ENCODE peak calls at places on chromosomes 11 and 22, in seven cellular contexts. One of them, this sample, is unnamed. For H3K4me1, the result is how much of the 10 kb centered on the place peaks cover.

GRCh38 chr11:93085097-93085496 is 112.7 kb downstream of the SLC36A4 start:
- DNase-seq in IMR-90: peak
- DNase-seq in H9: no peak
- DNase-seq in trophoblast cell: no peak
- DNase-seq in mesendoderm: no peak
- DNase-seq in mesenchymal stem cell: no peak
- DNase-seq in H1: no peak
- DNase-seq in this sample: no peak

GRCh38 chr11:19474954-19475811 is 234.4 kb upstream of the E2F8 start:
- DNase-seq in IMR-90: no peak
- DNase-seq in H9: no peak
- DNase-seq in trophoblast cell: no peak
- DNase-seq in mesendoderm: peak
- DNase-seq in mesenchymal stem cell: no peak
- DNase-seq in H1: no peak
- DNase-seq in this sample: peak

GRCh38 chr11:110087820-110088534 is 5.2 kb upstream of the ZC3H12C start:
- DNase-seq in IMR-90: peak
- DNase-seq in H9: no peak
- DNase-seq in trophoblast cell: no peak
- DNase-seq in mesendoderm: no peak
- DNase-seq in mesenchymal stem cell: peak
- DNase-seq in H1: no peak
- DNase-seq in this sample: no peak

GRCh38 chr11:134676516-134677287 is 264.7 kb upstream of the B3GAT1 start:
- DNase-seq in IMR-90: no peak
- DNase-seq in H9: no peak
- DNase-seq in trophoblast cell: no peak
- DNase-seq in mesendoderm: no peak
- DNase-seq in mesenchymal stem cell: no peak
- DNase-seq in H1: no peak
- DNase-seq in this sample: no peak

GRCh38 chr11:32884023-32884422 is 8.6 kb upstream of the QSER1 start:
- DNase-seq in IMR-90: no peak
- DNase-seq in H9: no peak
- DNase-seq in trophoblast cell: no peak
- DNase-seq in mesendoderm: no peak
- DNase-seq in mesenchymal stem cell: no peak
- DNase-seq in H1: no peak
- DNase-seq in this sample: no peak

GRCh38 chr11:62545437-62546243 is 966 bp downstream of the AHNAK start:
- DNase-seq in IMR-90: peak
- DNase-seq in H9: peak
- DNase-seq in trophoblast cell: peak
- DNase-seq in mesendoderm: peak
- DNase-seq in mesenchymal stem cell: peak
- DNase-seq in H1: peak
- DNase-seq in this sample: peak

GRCh38 chr11:47179655-47179991 is 2.9 kb upstream of the ARFGAP2 start:
- DNase-seq in IMR-90: peak
- DNase-seq in H9: peak
- DNase-seq in trophoblast cell: peak
- DNase-seq in mesendoderm: peak
- DNase-seq in mesenchymal stem cell: peak
- DNase-seq in H1: peak
- DNase-seq in this sample: peak

GRCh38 chr11:94036096-94036495 is 14.9 kb downstream of the HEPHL1 start:
- DNase-seq in IMR-90: no peak
- DNase-seq in H9: no peak
- DNase-seq in trophoblast cell: no peak
- DNase-seq in mesendoderm: peak
- DNase-seq in mesenchymal stem cell: no peak
- DNase-seq in H1: no peak
- DNase-seq in this sample: no peak

GRCh38 chr22:46750861-46751260 is 11.6 kb upstream of the TBC1D22A start:
- DNase-seq in IMR-90: no peak
- DNase-seq in H9: no peak
- DNase-seq in trophoblast cell: no peak
- DNase-seq in mesendoderm: no peak
- DNase-seq in mesenchymal stem cell: no peak
- DNase-seq in H1: no peak
- DNase-seq in this sample: no peak

GRCh38 chr11:290621-291231 is 1.8 kb downstream of the PGGHG start:
- DNase-seq in IMR-90: no peak
- DNase-seq in H9: no peak
- DNase-seq in trophoblast cell: no peak
- DNase-seq in mesendoderm: no peak
- DNase-seq in mesenchymal stem cell: no peak
- DNase-seq in H1: no peak
- DNase-seq in this sample: no peak

GRCh38 chr11:95108159-95108611 is 18.5 kb downstream of the ENDOD1 start:
- DNase-seq in IMR-90: peak
- DNase-seq in H9: no peak
- DNase-seq in trophoblast cell: peak
- DNase-seq in mesendoderm: peak
- DNase-seq in mesenchymal stem cell: peak
- DNase-seq in H1: no peak
- DNase-seq in this sample: no peak

GRCh38 chr11:23866641-23867040 is 630.2 kb upstream of the LUZP2 start:
- DNase-seq in IMR-90: peak
- DNase-seq in H9: no peak
- DNase-seq in trophoblast cell: no peak
- DNase-seq in mesendoderm: no peak
- DNase-seq in mesenchymal stem cell: no peak
- DNase-seq in H1: no peak
- DNase-seq in this sample: no peak

GRCh38 chr11:72395993-72396392 is 38.3 kb downstream of the CLPB start:
- DNase-seq in IMR-90: no peak
- DNase-seq in H9: no peak
- DNase-seq in trophoblast cell: no peak
- DNase-seq in mesendoderm: no peak
- DNase-seq in mesenchymal stem cell: no peak
- DNase-seq in H1: peak
- DNase-seq in this sample: no peak

GRCh38 chr11:12185106-12185690 is 74.8 kb downstream of the MICAL2 start:
- DNase-seq in IMR-90: no peak
- DNase-seq in H9: no peak
- DNase-seq in trophoblast cell: no peak
- DNase-seq in mesendoderm: no peak
- DNase-seq in mesenchymal stem cell: no peak
- DNase-seq in H1: no peak
- DNase-seq in this sample: no peak

GRCh38 chr11:12187399-12187798 is 77.0 kb downstream of the MICAL2 start:
- DNase-seq in IMR-90: peak
- DNase-seq in H9: no peak
- DNase-seq in trophoblast cell: no peak
- DNase-seq in mesendoderm: no peak
- DNase-seq in mesenchymal stem cell: peak
- DNase-seq in H1: no peak
- DNase-seq in this sample: no peak

GRCh38 chr11:12186683-12187082 is 76.3 kb downstream of the MICAL2 start:
- DNase-seq in IMR-90: no peak
- DNase-seq in H9: no peak
- DNase-seq in trophoblast cell: no peak
- DNase-seq in mesendoderm: no peak
- DNase-seq in mesenchymal stem cell: no peak
- DNase-seq in H1: no peak
- DNase-seq in this sample: no peak

GRCh38 chr11:12184696-12185095 is 74.3 kb downstream of the MICAL2 start:
- DNase-seq in IMR-90: peak
- DNase-seq in H9: no peak
- DNase-seq in trophoblast cell: peak
- DNase-seq in mesendoderm: no peak
- DNase-seq in mesenchymal stem cell: peak
- DNase-seq in H1: no peak
- DNase-seq in this sample: no peak

GRCh38 chr11:12185914-12186313 is 75.5 kb downstream of the MICAL2 start:
- DNase-seq in IMR-90: peak
- DNase-seq in H9: no peak
- DNase-seq in trophoblast cell: no peak
- DNase-seq in mesendoderm: peak
- DNase-seq in mesenchymal stem cell: peak
- DNase-seq in H1: no peak
- DNase-seq in this sample: peak
- H2BK5ac ChIP-seq in IMR-90: peak
- H2BK5ac ChIP-seq in H9: no peak
- H2BK5ac ChIP-seq in trophoblast cell: peak
- H2BK5ac ChIP-seq in mesendoderm: no peak
- H2BK5ac ChIP-seq in mesenchymal stem cell: no peak
- H2BK5ac ChIP-seq in H1: no peak
- H2BK5ac ChIP-seq in this sample: no peak

GRCh38 chr11:128588086-128588485 is 728 bp upstream of the ETS1 start:
- DNase-seq in IMR-90: peak
- DNase-seq in H9: no peak
- DNase-seq in trophoblast cell: no peak
- DNase-seq in mesendoderm: no peak
- DNase-seq in mesenchymal stem cell: no peak
- DNase-seq in H1: no peak
- DNase-seq in this sample: no peak

GRCh38 chr11:128587415-128587814 is at the start of gene ETS1:
- DNase-seq in IMR-90: no peak
- DNase-seq in H9: peak
- DNase-seq in trophoblast cell: no peak
- DNase-seq in mesendoderm: peak
- DNase-seq in mesenchymal stem cell: peak
- DNase-seq in H1: no peak
- DNase-seq in this sample: no peak

GRCh38 chr11:128586689-128587088 is 669 bp downstream of the ETS1 start:
- DNase-seq in IMR-90: no peak
- DNase-seq in H9: no peak
- DNase-seq in trophoblast cell: no peak
- DNase-seq in mesendoderm: no peak
- DNase-seq in mesenchymal stem cell: no peak
- DNase-seq in H1: no peak
- DNase-seq in this sample: no peak

GRCh38 chr11:128584253-128584652 is 3.1 kb downstream of the ETS1 start:
- DNase-seq in IMR-90: no peak
- DNase-seq in H9: no peak
- DNase-seq in trophoblast cell: no peak
- DNase-seq in mesendoderm: peak
- DNase-seq in mesenchymal stem cell: no peak
- DNase-seq in H1: no peak
- DNase-seq in this sample: no peak

DNA sequence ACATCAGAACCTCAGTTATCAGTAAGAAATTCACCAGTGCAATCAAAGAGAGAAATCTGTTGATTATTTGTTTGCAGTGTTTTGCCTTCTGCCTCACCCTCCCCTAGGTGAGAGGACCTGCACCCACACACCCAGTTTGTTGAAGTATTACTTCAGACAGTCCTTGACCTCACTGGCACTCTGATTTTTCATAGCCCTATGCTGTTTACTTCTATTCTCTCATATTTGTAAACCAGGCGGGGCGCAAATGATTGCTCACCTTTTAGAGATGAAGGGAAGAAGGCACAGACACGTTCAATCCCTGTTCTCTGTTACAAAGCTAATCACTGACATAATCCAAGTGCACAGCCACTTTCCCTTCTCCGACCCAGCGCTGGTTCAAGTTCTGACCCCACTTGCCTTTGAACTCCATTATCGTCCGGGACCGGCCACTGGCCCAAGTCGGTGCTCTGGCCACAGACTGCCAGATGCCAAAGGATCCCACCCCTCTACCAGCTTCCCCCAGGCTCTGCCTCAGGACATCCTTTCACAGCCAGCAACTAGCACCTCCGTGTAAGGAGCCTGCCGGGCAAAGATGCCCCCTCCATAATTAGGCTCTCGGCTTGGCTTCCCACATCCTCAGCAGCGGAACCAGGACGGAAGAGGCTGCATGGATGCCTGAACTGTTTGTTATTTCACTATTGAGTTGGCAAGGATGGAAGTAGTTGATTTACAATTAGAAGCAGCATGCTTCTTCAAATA is 1.7 kb downstream of the ETS1 start:
- DNase-seq in IMR-90: no peak
- DNase-seq in H9: peak
- DNase-seq in trophoblast cell: no peak
- DNase-seq in mesendoderm: peak
- DNase-seq in mesenchymal stem cell: no peak
- DNase-seq in H1: no peak
- DNase-seq in this sample: no peak
- H3K4me1 ChIP-seq in IMR-90: under half
- H3K4me1 ChIP-seq in H9: under half
- H3K4me1 ChIP-seq in trophoblast cell: under half
- H3K4me1 ChIP-seq in mesendoderm: under half
- H3K4me1 ChIP-seq in mesenchymal stem cell: under half
- H3K4me1 ChIP-seq in H1: under half
- H3K4me1 ChIP-seq in this sample: under half

GRCh38 chr11:45423475-45424081 is 137.4 kb upstream of the SYT13 start:
- DNase-seq in IMR-90: no peak
- DNase-seq in H9: no peak
- DNase-seq in trophoblast cell: no peak
- DNase-seq in mesendoderm: no peak
- DNase-seq in mesenchymal stem cell: no peak
- DNase-seq in H1: no peak
- DNase-seq in this sample: no peak

GRCh38 chr11:45424781-45425180 is 138.6 kb upstream of the SYT13 start:
- DNase-seq in IMR-90: no peak
- DNase-seq in H9: no peak
- DNase-seq in trophoblast cell: no peak
- DNase-seq in mesendoderm: no peak
- DNase-seq in mesenchymal stem cell: no peak
- DNase-seq in H1: no peak
- DNase-seq in this sample: no peak

DNA sequence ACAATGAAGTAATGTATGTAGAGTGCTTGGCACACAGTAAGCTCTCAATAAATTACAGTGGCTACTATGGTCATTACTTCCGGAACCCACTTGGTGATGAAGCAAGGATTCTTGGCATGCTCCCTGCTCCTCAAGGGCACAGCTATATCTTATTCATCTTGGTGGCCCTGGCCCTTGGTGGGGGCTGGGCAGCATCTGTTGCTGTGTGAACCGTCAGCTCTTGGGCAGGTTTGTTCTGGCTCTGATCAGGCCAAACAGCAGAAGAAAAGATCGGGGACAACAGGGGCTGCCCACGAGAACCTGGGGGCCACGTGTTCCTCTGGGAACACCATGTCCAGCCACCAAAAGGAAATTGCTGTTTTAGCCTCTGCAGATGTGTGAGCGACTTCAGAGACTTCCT is 136.9 kb upstream of the SYT13 start:
- DNase-seq in IMR-90: no peak
- DNase-seq in H9: no peak
- DNase-seq in trophoblast cell: no peak
- DNase-seq in mesendoderm: no peak
- DNase-seq in mesenchymal stem cell: no peak
- DNase-seq in H1: no peak
- DNase-seq in this sample: no peak
- H2BK5ac ChIP-seq in IMR-90: no peak
- H2BK5ac ChIP-seq in H9: no peak
- H2BK5ac ChIP-seq in trophoblast cell: no peak
- H2BK5ac ChIP-seq in mesendoderm: no peak
- H2BK5ac ChIP-seq in mesenchymal stem cell: no peak
- H2BK5ac ChIP-seq in H1: no peak
- H2BK5ac ChIP-seq in this sample: no peak

DNA sequence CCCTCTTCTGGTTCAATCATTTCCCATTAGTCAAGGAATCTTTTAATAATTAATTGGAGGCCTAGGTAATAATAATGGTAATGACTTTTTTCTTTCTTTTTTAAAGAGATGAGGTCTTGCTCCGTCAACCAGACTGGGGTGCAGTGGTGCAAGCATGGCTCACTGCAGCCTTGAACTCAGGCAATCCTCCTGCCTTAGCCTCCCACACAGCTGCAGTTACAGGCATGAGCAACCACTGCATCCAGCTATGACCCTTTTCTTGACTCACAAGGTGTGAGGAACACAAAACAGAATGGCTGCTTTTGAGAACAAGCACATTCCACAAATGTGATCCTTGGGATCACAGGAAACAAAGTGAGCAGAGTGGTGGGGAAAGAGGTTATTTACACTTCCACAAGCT is 3.6 kb downstream of the POLDIP3 start:
- DNase-seq in IMR-90: peak
- DNase-seq in H9: no peak
- DNase-seq in trophoblast cell: no peak
- DNase-seq in mesendoderm: no peak
- DNase-seq in mesenchymal stem cell: no peak
- DNase-seq in H1: no peak
- DNase-seq in this sample: no peak
- H3K4me1 ChIP-seq in IMR-90: under half
- H3K4me1 ChIP-seq in H9: under half
- H3K4me1 ChIP-seq in trophoblast cell: under half
- H3K4me1 ChIP-seq in mesendoderm: under half
- H3K4me1 ChIP-seq in mesenchymal stem cell: under half
- H3K4me1 ChIP-seq in H1: under half
- H3K4me1 ChIP-seq in this sample: under half

This sample was measured in neuronal stem cell.